ENCODE peak calls at places on chromosomes 1 and 21, in nine cellular contexts. K is gastrocnemius medialis, B is lung, Y is aorta, R is ovary, L is transverse colon, V is foreskin keratinocyte, O is spleen, W is H9. X is an unnamed sample.

GRCh38 chr1:224172229-224172628 is 10.8 kb upstream of the DEGS1 start:
- DNase-seq in V (no peak), Y (no peak), O (no peak), K (no peak), W (no peak), B (no peak), R (no peak), L (no peak), X (no peak)

GRCh38 chr1:198691063-198691462 is 52.2 kb downstream of the PTPRC start:
- DNase-seq in Y (no peak), R (no peak), B (no peak), V (no peak), O (no peak), W (no peak), L (no peak), K (no peak), X (no peak)

GRCh38 chr1:177913762-177914540 is 55.9 kb downstream of the SEC16B start:
- DNase-seq in L (peak; percentile 39), V (peak; percentile 32), K (no peak), Y (no peak), O (no peak), B (no peak), R (no peak), W (peak; percentile 52), X (no peak)

GRCh38 chr21:45109831-45110492 is 35.6 kb downstream of the ADARB1 start:
- DNase-seq in V (no peak), W (no peak), R (no peak), O (no peak), K (no peak), B (no peak), Y (no peak), L (peak; percentile 52), X (no peak)

GRCh38 chr21:27622636-27623035 is 655.7 kb upstream of the ADAMTS5 start:
- DNase-seq in V (no peak), L (no peak), K (no peak), R (no peak), Y (no peak), O (no peak), B (no peak), W (no peak), X (no peak)

GRCh38 chr21:39637971-39638628 is 25.4 kb downstream of the B3GALT5 start:
- DNase-seq in W (no peak), L (peak; percentile 38), O (no peak), V (no peak), K (no peak), B (no peak), R (no peak), Y (no peak), X (no peak)

GRCh38 chr1:3631330-3631729 is 6.5 kb downstream of the TPRG1L start:
- DNase-seq in B (no peak), W (no peak), O (peak; percentile 73), L (no peak), R (no peak), Y (peak; percentile 42), V (no peak), K (no peak), X (no peak)

GRCh38 chr1:29642519-29642918 is 406.2 kb downstream of the PTPRU start:
- DNase-seq in V (no peak), Y (no peak), W (peak; percentile 4), K (no peak), B (no peak), O (no peak), R (no peak), L (no peak), X (no peak)

GRCh38 chr1:198553017-198553416 is 12.5 kb upstream of the ATP6V1G3 start:
- DNase-seq in W (no peak), R (no peak), V (no peak), L (no peak), B (no peak), K (no peak), O (no peak), Y (no peak), X (no peak)

GRCh38 chr1:18234790-18235242 is 127.2 kb downstream of the IGSF21 start:
- DNase-seq in L (peak; percentile 40), W (peak; percentile 84), K (no peak), O (no peak), B (no peak), Y (no peak), R (no peak), V (peak; percentile 13), X (no peak)

GRCh38 chr1:233268389-233269022 is 27.0 kb downstream of the PCNX2 start:
- DNase-seq in Y (no peak), V (no peak), L (no peak), O (no peak), W (no peak), B (no peak), R (no peak), K (no peak), X (no peak)

GRCh38 chr1:244163131-244163530 is 112.0 kb downstream of the ZBTB18 start:
- DNase-seq in O (no peak), W (no peak), K (no peak), L (no peak), R (no peak), B (no peak), V (peak; percentile 18), Y (no peak), X (no peak)

GRCh38 chr1:50562106-50562505 is 138.9 kb upstream of the DMRTA2 start:
- DNase-seq in K (no peak), L (no peak), Y (no peak), W (no peak), O (no peak), B (no peak), R (no peak), V (no peak), X (no peak)

GRCh38 chr21:46049890-46050650 is 47.8 kb upstream of the COL6A2 start:
- DNase-seq in Y (peak; percentile 46), B (no peak), O (no peak), W (no peak), K (no peak), L (no peak), R (no peak), V (no peak), X (no peak)

GRCh38 chr1:205354259-205354904 is 2.3 kb downstream of the KLHDC8A start:
- DNase-seq in R (peak; percentile 63), O (no peak), B (peak; percentile 53), L (peak; percentile 62), V (peak; percentile 48), W (no peak), Y (peak; percentile 67), K (no peak), X (no peak)

GRCh38 chr1:29470788-29471119 is 234.4 kb downstream of the PTPRU start:
- DNase-seq in K (no peak), O (peak; percentile 34), W (no peak), V (no peak), L (no peak), B (no peak), Y (no peak), R (no peak), X (no peak)

GRCh38 chr1:81287681-81288080 is 513.1 kb upstream of the ADGRL2 start:
- DNase-seq in Y (no peak), V (no peak), R (no peak), L (no peak), K (no peak), B (no peak), W (no peak), O (no peak), X (no peak)

GRCh38 chr1:51666463-51666862 is 49.6 kb downstream of the OSBPL9 start:
- DNase-seq in Y (no peak), O (no peak), B (no peak), R (no peak), V (no peak), K (peak; percentile 48), L (no peak), W (no peak), X (no peak)

GRCh38 chr21:42434884-42435283 is 31.2 kb downstream of the UBASH3A start:
- DNase-seq in W (no peak), B (no peak), R (no peak), K (no peak), V (no peak), Y (no peak), L (no peak), O (no peak), X (no peak)

GRCh38 chr1:176285996-176286395 is 78.9 kb upstream of the COP1 start:
- DNase-seq in L (no peak), K (no peak), V (no peak), Y (no peak), B (no peak), R (no peak), W (no peak), O (no peak), X (no peak)

DNA sequence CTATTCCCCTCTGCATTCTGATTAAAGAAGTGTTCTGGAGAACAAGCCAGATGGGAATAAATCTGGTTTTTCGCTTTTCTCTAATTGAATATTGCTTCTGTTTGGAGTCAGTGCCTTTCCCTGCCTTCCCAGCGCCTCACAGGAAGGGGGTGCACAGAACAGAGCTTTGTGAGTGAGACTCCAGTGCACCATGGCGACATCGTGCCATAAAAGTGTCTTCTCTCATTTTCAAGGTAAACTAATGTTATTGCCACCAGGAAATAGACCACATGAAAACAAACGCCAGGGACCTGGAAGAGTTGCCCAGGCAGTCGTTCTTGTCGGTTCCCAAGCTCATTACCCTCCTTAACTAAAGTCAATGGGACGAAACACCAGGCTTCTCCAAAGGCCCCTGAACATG is 43.5 kb upstream of the SLC45A1 start:
- DNase-seq in Y (no peak), K (no peak), L (no peak), V (no peak), W (no peak), R (no peak), O (no peak), B (no peak), X (no peak)
- H3K4me1 ChIP-seq in Y (no peaks in the 10 kb centered on the region), K (no peaks in the 10 kb centered on the region), L (peaks cover 6% of the 10 kb centered on the region), V (no peaks in the 10 kb centered on the region), W (no peaks in the 10 kb centered on the region), R (no peaks in the 10 kb centered on the region), O (no peaks in the 10 kb centered on the region), B (no peaks in the 10 kb centered on the region), X (no peaks in the 10 kb centered on the region)

DNA sequence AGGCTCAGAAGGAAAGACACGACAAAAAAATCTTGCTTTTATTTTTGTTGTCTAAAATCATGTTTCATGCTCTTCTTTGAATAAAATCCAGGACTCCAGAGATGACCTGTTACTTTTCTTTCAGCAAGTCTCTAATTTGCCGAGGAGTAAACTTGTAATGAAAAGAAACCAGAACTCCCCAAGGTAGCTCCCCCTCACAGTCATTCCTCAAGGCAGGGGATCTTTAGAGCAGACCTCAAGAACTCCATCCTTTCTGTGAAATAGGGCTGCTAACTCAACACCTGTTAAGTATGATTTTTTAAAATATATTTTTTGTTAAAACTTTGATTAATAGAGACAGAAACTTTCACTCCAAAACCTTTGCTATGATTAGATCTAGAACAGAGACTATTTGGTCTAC is 82.7 kb upstream of the ABCD3 start:
- DNase-seq in R (no peak), B (no peak), W (no peak), K (no peak), V (no peak), Y (no peak), L (no peak), O (no peak), X (no peak)
- H3K4me1 ChIP-seq in R (no peaks in the 10 kb centered on the region), B (peaks cover 4% of the 10 kb centered on the region), W (no peaks in the 10 kb centered on the region), K (no peaks in the 10 kb centered on the region), V (peaks cover 3% of the 10 kb centered on the region), Y (no peaks in the 10 kb centered on the region), L (no peaks in the 10 kb centered on the region), O (peaks cover 8% of the 10 kb centered on the region), X (peaks cover 8% of the 10 kb centered on the region)

GRCh38 chr1:12335815-12336214 is 106.0 kb downstream of the VPS13D start:
- DNase-seq in O (no peak), W (no peak), Y (no peak), V (no peak), L (no peak), K (no peak), R (no peak), B (no peak), X (no peak)
- H3K4me1 ChIP-seq in O (no peaks in the 10 kb centered on the region), W (peaks cover 3% of the 10 kb centered on the region), Y (peaks cover 22% of the 10 kb centered on the region), V (no peaks in the 10 kb centered on the region), L (peaks cover 21% of the 10 kb centered on the region), K (peaks cover 54% of the 10 kb centered on the region), R (peaks cover 21% of the 10 kb centered on the region), B (no peaks in the 10 kb centered on the region), X (peaks cover 47% of the 10 kb centered on the region)

GRCh38 chr1:64885648-64886047 is 80.7 kb downstream of the JAK1 start:
- DNase-seq in L (no peak), O (no peak), Y (no peak), B (no peak), V (no peak), W (no peak), R (no peak), K (no peak), X (no peak)
- H3K4me1 ChIP-seq in L (peaks cover under 1% of the 10 kb centered on the region), O (peaks cover 42% of the 10 kb centered on the region), Y (no peaks in the 10 kb centered on the region), B (peaks cover 7% of the 10 kb centered on the region), V (peaks cover 9% of the 10 kb centered on the region), W (peaks cover 7% of the 10 kb centered on the region), R (peaks cover 10% of the 10 kb centered on the region), K (peaks cover 35% of the 10 kb centered on the region), X (peaks cover 31% of the 10 kb centered on the region)

X was measured in psoas muscle.